ENCODE peak calls at places on chromosomes 4 and X, in ten cellular contexts. Z is Peyer's patch, G is heart left ventricle, Y is colonic mucosa, R is HFF-Myc, X is SK-N-SH, U is astrocyte, J is right atrium auricular region, O is GM23338, V is endothelial cell of umbilical vein. Q is an unnamed sample.

GRCh38 chr4:7043521-7044414 is 596 bp downstream of the TADA2B start:
- DNase-seq in Y (peak; percentile 65), R (no peak), J (no peak), V (peak; percentile 70), O (peak; percentile 48), X (no peak), U (peak; percentile 27), G (peak; percentile 49), Z (peak; percentile 49), Q (no peak)

GRCh38 chr4:140088317-140088967 is 65.5 kb downstream of the MAML3 start:
- DNase-seq in Z (no peak), V (no peak), J (no peak), G (no peak), R (no peak), O (no peak), X (no peak), Y (no peak), U (peak; percentile 54), Q (no peak)

GRCh38 chr4:160110891-160111290 is 1008.0 kb downstream of the RAPGEF2 start:
- DNase-seq in O (no peak), V (no peak), U (no peak), X (peak; percentile 2), Z (no peak), R (no peak), G (no peak), J (no peak), Y (no peak), Q (no peak)

GRCh38 chrX:42824541-42824940 is 46.6 kb upstream of the PPP1R2C start:
- DNase-seq in G (no peak), V (no peak), Y (no peak), X (no peak), O (no peak), R (no peak), Z (no peak), U (no peak), J (no peak), Q (no peak)

GRCh38 chr4:65668201-65669007 is 1.9 kb downstream of the EPHA5 start:
- DNase-seq in Z (no peak), J (no peak), O (peak; percentile 44), G (no peak), U (peak; percentile 63), V (no peak), R (no peak), Y (no peak), X (peak; percentile 8), Q (no peak)

GRCh38 chrX:48794993-48795501 is 6.8 kb upstream of the HDAC6 start:
- DNase-seq in R (peak; percentile 14), Y (no peak), O (no peak), U (peak; percentile 54), G (no peak), V (no peak), Z (no peak), X (no peak), J (no peak), Q (peak; percentile 19)

GRCh38 chr4:54986095-54986846 is 139.1 kb downstream of the KDR start:
- DNase-seq in V (no peak), G (no peak), J (no peak), Z (no peak), R (no peak), O (peak; percentile 83), X (no peak), U (no peak), Y (no peak), Q (no peak)

GRCh38 chr4:98484031-98484430 is 174.4 kb downstream of the TSPAN5 start:
- DNase-seq in U (peak; percentile 66), Y (no peak), R (no peak), Z (no peak), V (peak; percentile 24), G (no peak), X (no peak), O (no peak), J (no peak), Q (no peak)

GRCh38 chrX:146055733-146056132 is 238.1 kb downstream of the SLITRK2 start:
- DNase-seq in V (no peak), U (no peak), X (no peak), Z (no peak), J (no peak), Y (no peak), G (no peak), R (no peak), O (no peak), Q (no peak)

GRCh38 chr4:30208731-30209435 is 511.3 kb upstream of the PCDH7 start:
- DNase-seq in U (peak; percentile 27), O (no peak), G (no peak), Y (no peak), X (no peak), J (no peak), V (no peak), R (no peak), Z (no peak), Q (no peak)

GRCh38 chr4:152510349-152511147 is 25.3 kb downstream of the FBXW7 start:
- DNase-seq in J (no peak), Z (no peak), U (no peak), X (no peak), G (no peak), R (no peak), V (no peak), O (no peak), Y (no peak), Q (no peak)

GRCh38 chr4:112231779-112232713 is at the start of gene AP1AR:
- DNase-seq in R (no peak), O (peak; percentile 94), Z (peak; percentile 86), G (peak; percentile 84), X (peak; percentile 92), Y (peak; percentile 84), U (peak; percentile 46), V (peak; percentile 86), J (peak; percentile 80), Q (peak; percentile 9)
- TF ChIP-seq CTCF in R (peak; percentile 18), O (peak; percentile 30), Z (peak; percentile 37), G (no peak), X (peak; percentile 49), Y (peak; percentile 24), U (no peak), V (peak; percentile 62), J (no peak), Q (peak; percentile 55)

GRCh38 chrX:114906978-114907510 is 110.4 kb downstream of the IL13RA2 start:
- DNase-seq in V (no peak), O (peak; percentile 50), Z (no peak), R (no peak), J (no peak), Y (no peak), U (no peak), X (no peak), G (no peak), Q (no peak)

GRCh38 chrX:114905251-114905650 is 112.2 kb downstream of the IL13RA2 start:
- DNase-seq in Z (no peak), O (no peak), Y (no peak), V (no peak), X (no peak), U (no peak), G (no peak), R (no peak), J (no peak), Q (no peak)

DNA sequence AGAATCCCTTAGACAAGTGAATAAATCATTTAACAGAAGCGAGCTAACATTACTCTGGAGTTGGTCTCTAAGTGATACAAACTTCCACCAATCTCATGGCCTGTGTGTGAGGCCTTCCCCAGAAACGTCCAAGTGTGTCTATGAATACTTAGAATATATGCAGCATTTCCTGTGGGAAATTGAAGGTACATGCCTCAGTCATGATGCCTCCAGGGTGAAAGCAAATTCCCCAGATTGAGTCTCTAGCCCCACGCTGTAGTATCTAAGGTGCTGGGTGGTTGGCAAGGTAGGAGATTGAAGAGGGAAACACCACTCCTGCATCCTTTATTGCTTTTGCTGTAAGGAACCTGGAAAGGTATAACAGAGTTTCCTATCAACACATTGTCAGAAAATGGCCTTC is 113.8 kb downstream of the IL13RA2 start:
- DNase-seq in U (no peak), X (no peak), J (no peak), R (no peak), G (no peak), V (no peak), O (no peak), Y (no peak), Z (no peak), Q (no peak)
- H3K4me3 ChIP-seq in U (no peak overlapping the region), X (no peak overlapping the region), J (no peak overlapping the region), R (no peak overlapping the region), G (no peak overlapping the region), V (no peak overlapping the region), O (no peak overlapping the region), Y (no peak overlapping the region), Z (no peak overlapping the region), Q (no peak overlapping the region)

GRCh38 chr4:1767770-1768366 is 25.2 kb upstream of the FGFR3 start:
- DNase-seq in U (no peak), R (no peak), Y (peak; percentile 45), O (peak; percentile 91), V (peak; percentile 31), J (no peak), X (peak; percentile 95), Z (no peak), G (no peak), Q (no peak)
- TF ChIP-seq CTCF in U (no peak), R (peak; percentile 19), Y (no peak), O (peak; percentile 38), V (peak; percentile 59), J (no peak), X (peak; percentile 37), Z (peak; percentile 15), G (no peak), Q (peak; percentile 56)

GRCh38 chr4:150056569-150056968 is 21.7 kb upstream of the DCLK2 start:
- DNase-seq in U (no peak), J (no peak), X (no peak), R (no peak), O (no peak), Y (no peak), G (no peak), Z (no peak), V (no peak), Q (no peak)
- H3K4me3 ChIP-seq in U (no peak overlapping the region), J (no peak overlapping the region), X (no peak overlapping the region), R (no peak overlapping the region), O (no peak overlapping the region), Y (no peak overlapping the region), G (no peak overlapping the region), Z (no peak overlapping the region), V (no peak overlapping the region), Q (no peak overlapping the region)

GRCh38 chrX:131649741-131650140 is 105.9 kb downstream of the OR13H1 start:
- DNase-seq in Y (no peak), G (no peak), J (no peak), V (no peak), Z (no peak), R (no peak), O (no peak), U (no peak), X (no peak), Q (no peak)
- TF ChIP-seq CTCF in Y (no peak), G (no peak), J (no peak), V (no peak), Z (no peak), R (no peak), O (no peak), U (no peak), X (no peak), Q (no peak)

GRCh38 chr4:1873291-1873690 is 2.1 kb downstream of the NSD2 start:
- DNase-seq in Z (no peak), V (no peak), O (no peak), X (no peak), U (no peak), R (no peak), Y (no peak), G (no peak), J (no peak), Q (no peak)
- H3K4me3 ChIP-seq in Z (no peak overlapping the region), V (no peak overlapping the region), O (no peak overlapping the region), X (peak overlapping the region; percentile 75), U (peak overlapping the region; percentile 64), R (peak overlapping the region; percentile 83), Y (no peak overlapping the region), G (peak overlapping the region; percentile 95), J (no peak overlapping the region), Q (no peak overlapping the region)